ENCODE peak calls at places on chromosomes 6 and 20, in ten cellular contexts. One of them, this sample, is unnamed.

GRCh38 chr6:119830494-119831295 is 481.1 kb upstream of the MAN1A1 start:
- DNase-seq in spleen: no peak
- DNase-seq in ovary: no peak
- DNase-seq in body of pancreas: no peak
- DNase-seq in H1: no peak
- DNase-seq in H54: no peak
- DNase-seq in HepG2: no peak
- DNase-seq in breast epithelium: no peak
- DNase-seq in IMR-90: no peak
- DNase-seq in right lobe of liver: no peak
- DNase-seq in this sample: no peak

GRCh38 chr20:11454966-11455799 is 462.5 kb upstream of the BTBD3 start:
- DNase-seq in spleen: no peak
- DNase-seq in H54: peak; percentile 15
- DNase-seq in ovary: no peak
- DNase-seq in right lobe of liver: no peak
- DNase-seq in HepG2: no peak
- DNase-seq in IMR-90: peak; percentile 78
- DNase-seq in breast epithelium: no peak
- DNase-seq in H1: no peak
- DNase-seq in body of pancreas: no peak
- DNase-seq in this sample: peak; percentile 39

GRCh38 chr6:53107091-53107490 is 41.5 kb downstream of the GCM1 start:
- DNase-seq in breast epithelium: no peak
- DNase-seq in HepG2: no peak
- DNase-seq in IMR-90: peak; percentile 50
- DNase-seq in right lobe of liver: no peak
- DNase-seq in H1: no peak
- DNase-seq in H54: peak; percentile 65
- DNase-seq in ovary: no peak
- DNase-seq in body of pancreas: no peak
- DNase-seq in spleen: no peak
- DNase-seq in this sample: no peak

GRCh38 chr6:157974341-157974894 is 7.2 kb upstream of the SYNJ2 start:
- DNase-seq in body of pancreas: no peak
- DNase-seq in ovary: no peak
- DNase-seq in spleen: no peak
- DNase-seq in H54: no peak
- DNase-seq in H1: no peak
- DNase-seq in breast epithelium: no peak
- DNase-seq in IMR-90: peak; percentile 65
- DNase-seq in HepG2: no peak
- DNase-seq in right lobe of liver: no peak
- DNase-seq in this sample: no peak

GRCh38 chr6:128438311-128438916 is 82.0 kb downstream of the PTPRK start:
- DNase-seq in ovary: no peak
- DNase-seq in H54: no peak
- DNase-seq in IMR-90: no peak
- DNase-seq in HepG2: no peak
- DNase-seq in spleen: no peak
- DNase-seq in breast epithelium: no peak
- DNase-seq in H1: no peak
- DNase-seq in right lobe of liver: no peak
- DNase-seq in body of pancreas: no peak
- DNase-seq in this sample: no peak

GRCh38 chr6:27066802-27067201 is 180.7 kb upstream of the PRSS16 start:
- DNase-seq in body of pancreas: no peak
- DNase-seq in IMR-90: no peak
- DNase-seq in right lobe of liver: no peak
- DNase-seq in breast epithelium: no peak
- DNase-seq in ovary: no peak
- DNase-seq in spleen: no peak
- DNase-seq in HepG2: peak; percentile 16
- DNase-seq in H1: no peak
- DNase-seq in H54: no peak
- DNase-seq in this sample: no peak

GRCh38 chr6:47759364-47759763 is 22.5 kb upstream of the OPN5 start:
- DNase-seq in ovary: no peak
- DNase-seq in H1: no peak
- DNase-seq in IMR-90: no peak
- DNase-seq in body of pancreas: no peak
- DNase-seq in breast epithelium: no peak
- DNase-seq in right lobe of liver: no peak
- DNase-seq in spleen: no peak
- DNase-seq in HepG2: no peak
- DNase-seq in H54: no peak
- DNase-seq in this sample: no peak

GRCh38 chr20:33522256-33522820 is 32.4 kb downstream of the CBFA2T2 start:
- DNase-seq in H54: no peak
- DNase-seq in H1: no peak
- DNase-seq in HepG2: no peak
- DNase-seq in ovary: no peak
- DNase-seq in body of pancreas: no peak
- DNase-seq in spleen: no peak
- DNase-seq in breast epithelium: no peak
- DNase-seq in right lobe of liver: no peak
- DNase-seq in IMR-90: no peak
- DNase-seq in this sample: no peak

GRCh38 chr6:167930300-167930699 is 67.2 kb upstream of the KIF25 start:
- DNase-seq in spleen: no peak
- DNase-seq in body of pancreas: no peak
- DNase-seq in right lobe of liver: no peak
- DNase-seq in H54: peak; percentile 12
- DNase-seq in H1: no peak
- DNase-seq in breast epithelium: no peak
- DNase-seq in ovary: no peak
- DNase-seq in HepG2: peak; percentile 24
- DNase-seq in IMR-90: peak; percentile 53
- DNase-seq in this sample: no peak

GRCh38 chr20:42923348-42923918 is 266.3 kb downstream of the PTPRT start:
- DNase-seq in right lobe of liver: no peak
- DNase-seq in spleen: no peak
- DNase-seq in body of pancreas: peak; percentile 32
- DNase-seq in ovary: no peak
- DNase-seq in breast epithelium: no peak
- DNase-seq in HepG2: no peak
- DNase-seq in H54: no peak
- DNase-seq in H1: no peak
- DNase-seq in IMR-90: no peak
- DNase-seq in this sample: no peak

GRCh38 chr20:29079769-29080690 is 2177.4 kb upstream of the DEFB115 start:
- DNase-seq in breast epithelium: no peak
- DNase-seq in spleen: no peak
- DNase-seq in right lobe of liver: peak; percentile 68
- DNase-seq in body of pancreas: peak; percentile 17
- DNase-seq in ovary: no peak
- DNase-seq in HepG2: peak; percentile 84
- DNase-seq in H54: no peak
- DNase-seq in IMR-90: no peak
- DNase-seq in H1: no peak
- DNase-seq in this sample: no peak

GRCh38 chr6:145544031-145544430 is 191.3 kb downstream of the EPM2A start:
- DNase-seq in IMR-90: peak; percentile 84
- DNase-seq in H1: no peak
- DNase-seq in right lobe of liver: no peak
- DNase-seq in ovary: no peak
- DNase-seq in breast epithelium: no peak
- DNase-seq in body of pancreas: no peak
- DNase-seq in H54: peak; percentile 22
- DNase-seq in HepG2: no peak
- DNase-seq in spleen: no peak
- DNase-seq in this sample: peak; percentile 18

DNA sequence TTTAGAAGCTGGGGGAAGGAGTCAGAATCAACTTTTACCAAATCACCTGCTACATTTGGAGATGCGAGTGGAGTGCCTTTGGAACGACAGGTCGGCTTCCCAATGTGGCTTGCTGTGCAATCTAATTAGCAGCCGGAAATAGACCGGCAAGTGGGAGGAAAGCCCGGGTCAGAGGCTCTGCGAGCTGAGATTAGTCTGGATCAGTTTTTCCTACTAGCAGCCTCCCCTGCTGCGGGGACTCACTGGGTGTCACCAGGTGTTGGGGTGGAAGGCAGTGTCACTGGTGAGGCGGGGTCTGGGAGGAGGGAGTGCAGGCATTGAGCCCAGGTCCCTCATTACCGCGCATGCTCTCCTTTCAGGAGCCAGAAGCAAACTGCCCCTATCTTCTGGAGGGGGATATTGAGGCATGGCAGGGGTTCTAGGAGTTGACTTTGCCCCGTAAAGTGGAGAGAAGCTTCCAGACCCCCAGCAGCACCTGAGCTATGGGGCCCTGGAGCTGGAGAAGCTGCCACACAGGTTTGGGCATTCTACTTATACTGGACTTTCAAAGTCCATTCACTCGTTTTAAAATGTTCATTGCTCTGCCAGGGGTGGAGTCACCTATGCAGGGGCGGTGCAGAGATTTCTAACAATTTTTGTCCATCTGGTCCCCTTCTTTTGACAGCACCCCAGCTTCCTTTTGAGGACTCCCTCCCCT is 11.1 kb downstream of the SULF2 start:
- DNase-seq in body of pancreas: peak; percentile 38
- DNase-seq in HepG2: no peak
- DNase-seq in spleen: no peak
- DNase-seq in right lobe of liver: no peak
- DNase-seq in breast epithelium: no peak
- DNase-seq in H1: no peak
- DNase-seq in ovary: no peak
- DNase-seq in IMR-90: no peak
- DNase-seq in H54: no peak
- DNase-seq in this sample: peak; percentile 43
- TF ChIP-seq POLR2A in body of pancreas: peak; percentile 29
- TF ChIP-seq POLR2A in HepG2: no peak
- TF ChIP-seq POLR2A in spleen: no peak
- TF ChIP-seq POLR2A in right lobe of liver: no peak
- TF ChIP-seq POLR2A in breast epithelium: no peak
- TF ChIP-seq POLR2A in H1: no peak
- TF ChIP-seq POLR2A in ovary: no peak
- TF ChIP-seq POLR2A in IMR-90: no peak
- TF ChIP-seq POLR2A in H54: no peak
- TF ChIP-seq POLR2A in this sample: no peak

DNA sequence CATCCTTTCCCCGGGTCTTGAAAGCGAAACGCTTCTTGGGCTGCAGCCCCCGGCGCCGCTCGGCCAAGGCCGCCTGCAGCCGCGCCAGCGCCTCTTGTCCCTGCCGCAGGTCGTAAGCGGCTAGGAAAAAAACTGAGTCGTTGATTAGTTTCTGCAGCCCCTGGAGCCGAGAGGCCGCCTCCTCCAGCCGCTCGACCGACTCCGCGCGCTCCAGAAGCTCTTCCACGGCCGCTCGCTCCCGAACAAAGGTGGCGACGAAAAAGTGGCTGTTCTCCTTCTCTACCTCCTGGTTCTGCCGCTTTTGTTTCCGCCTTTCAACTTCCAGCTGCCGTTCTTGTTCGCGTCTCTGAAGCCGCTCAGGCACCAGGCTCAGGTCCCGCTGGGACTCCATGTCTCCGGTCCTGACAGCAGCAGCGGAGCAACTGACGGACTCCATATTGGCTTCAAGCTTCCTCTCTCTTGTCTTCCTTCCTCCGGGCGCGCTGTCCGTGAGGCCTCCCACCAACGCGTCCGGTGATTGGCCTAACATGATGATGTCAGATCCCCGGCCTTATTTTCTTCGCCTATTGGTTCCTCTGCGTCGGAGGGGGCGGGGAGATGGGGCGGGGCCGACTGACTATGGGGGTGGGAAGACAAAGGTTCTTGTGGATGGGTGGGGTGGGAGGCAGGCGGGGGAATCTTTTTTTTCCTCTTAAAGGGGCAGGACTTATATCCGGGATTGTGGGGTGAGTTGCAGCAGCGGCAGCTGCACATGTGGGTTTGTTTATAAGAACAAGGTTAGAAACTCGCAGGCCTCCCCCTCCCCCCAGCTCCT is at the start of gene TBCC:
- DNase-seq in body of pancreas: peak; percentile 97
- DNase-seq in H54: peak; percentile 95
- DNase-seq in right lobe of liver: peak; percentile 98
- DNase-seq in ovary: peak; percentile 96
- DNase-seq in HepG2: peak; percentile 99
- DNase-seq in breast epithelium: peak; percentile 98
- DNase-seq in IMR-90: peak; percentile 99
- DNase-seq in spleen: peak; percentile 96
- DNase-seq in H1: peak; percentile 96
- DNase-seq in this sample: peak; percentile 96
- TF ChIP-seq POLR2A in body of pancreas: peak; percentile 99
- TF ChIP-seq POLR2A in H54: peak; percentile 91
- TF ChIP-seq POLR2A in right lobe of liver: peak; percentile 98
- TF ChIP-seq POLR2A in ovary: peak; percentile 86
- TF ChIP-seq POLR2A in HepG2: peak; percentile 100
- TF ChIP-seq POLR2A in breast epithelium: peak; percentile 75
- TF ChIP-seq POLR2A in IMR-90: peak; percentile 97
- TF ChIP-seq POLR2A in spleen: peak; percentile 96
- TF ChIP-seq POLR2A in H1: peak; percentile 89
- TF ChIP-seq POLR2A in this sample: peak; percentile 94

GRCh38 chr6:139655783-139656705 is 281.6 kb upstream of the CITED2 start:
- DNase-seq in breast epithelium: no peak
- DNase-seq in H54: no peak
- DNase-seq in H1: no peak
- DNase-seq in ovary: no peak
- DNase-seq in HepG2: peak; percentile 14
- DNase-seq in IMR-90: no peak
- DNase-seq in right lobe of liver: peak; percentile 85
- DNase-seq in spleen: no peak
- DNase-seq in body of pancreas: peak; percentile 37
- DNase-seq in this sample: no peak
- TF ChIP-seq POLR2A in breast epithelium: no peak
- TF ChIP-seq POLR2A in H54: no peak
- TF ChIP-seq POLR2A in H1: no peak
- TF ChIP-seq POLR2A in ovary: no peak
- TF ChIP-seq POLR2A in HepG2: no peak
- TF ChIP-seq POLR2A in IMR-90: no peak
- TF ChIP-seq POLR2A in right lobe of liver: no peak
- TF ChIP-seq POLR2A in spleen: no peak
- TF ChIP-seq POLR2A in body of pancreas: no peak
- TF ChIP-seq POLR2A in this sample: no peak

DNA sequence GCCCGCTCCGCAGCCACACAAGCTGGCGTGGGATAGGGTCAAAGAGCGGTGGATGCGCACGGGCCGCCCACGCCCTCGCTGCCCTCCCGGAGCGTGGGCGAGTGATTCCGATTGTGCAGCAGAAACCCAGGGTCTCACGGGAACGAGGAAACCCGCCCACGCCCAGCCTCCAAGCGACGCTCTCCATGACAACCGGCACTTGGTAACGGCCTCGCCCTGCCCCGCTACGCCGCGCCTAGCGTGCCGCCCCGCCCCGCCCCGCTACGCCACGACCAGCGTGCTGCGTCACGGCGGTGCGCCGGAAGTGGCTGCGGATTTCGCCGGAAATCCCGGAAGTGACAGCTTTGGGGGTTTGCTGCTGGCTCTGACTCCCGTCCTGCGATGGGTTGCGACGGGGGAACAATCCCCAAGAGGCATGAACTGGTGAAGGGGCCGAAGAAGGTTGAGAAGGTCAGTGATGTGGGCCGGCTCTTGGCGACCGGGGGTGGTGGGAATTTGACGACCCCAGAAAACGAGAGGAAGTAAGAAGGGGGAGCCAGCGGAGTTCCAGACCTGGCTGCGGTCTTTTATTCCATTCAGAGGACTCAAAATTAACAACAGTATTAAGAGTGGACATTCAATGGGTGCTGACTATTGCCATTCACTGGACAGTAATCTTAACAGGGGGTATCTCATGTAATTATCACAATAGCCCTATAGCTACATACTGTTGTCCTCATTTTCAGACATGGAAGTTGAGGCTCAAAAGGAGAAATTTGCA is at the start of gene RTF2:
- DNase-seq in ovary: peak; percentile 94
- DNase-seq in body of pancreas: peak; percentile 89
- DNase-seq in H54: peak; percentile 84
- DNase-seq in H1: peak; percentile 33
- DNase-seq in breast epithelium: peak; percentile 87
- DNase-seq in HepG2: peak; percentile 89
- DNase-seq in IMR-90: peak; percentile 96
- DNase-seq in right lobe of liver: peak; percentile 95
- DNase-seq in spleen: peak; percentile 98
- DNase-seq in this sample: peak; percentile 90
- TF ChIP-seq POLR2A in ovary: peak; percentile 71
- TF ChIP-seq POLR2A in body of pancreas: peak; percentile 67
- TF ChIP-seq POLR2A in H54: peak; percentile 49
- TF ChIP-seq POLR2A in H1: peak; percentile 46
- TF ChIP-seq POLR2A in breast epithelium: peak; percentile 43
- TF ChIP-seq POLR2A in HepG2: peak; percentile 89
- TF ChIP-seq POLR2A in IMR-90: peak; percentile 75
- TF ChIP-seq POLR2A in right lobe of liver: no peak
- TF ChIP-seq POLR2A in spleen: no peak
- TF ChIP-seq POLR2A in this sample: peak; percentile 27

This sample was measured in uterus.